ENCODE peak calls at places on chromosomes 2 and 18, in seven cellular contexts. B, Z, H, C, U, X and M are unnamed samples.

GRCh38 chr2:47479863-47480262 is 76.9 kb downstream of the MSH2 start:
- DNase-seq in B (no peak), Z (no peak), H (no peak), C (no peak), U (no peak), X (no peak), M (no peak)

GRCh38 chr18:73613706-73614340 is 533.8 kb downstream of the FBXO15 start:
- DNase-seq in B (no peak), Z (no peak), H (no peak), C (peak), U (no peak), X (no peak), M (no peak)

GRCh38 chr2:101718993-101719571 is 21.6 kb downstream of the MAP4K4 start:
- DNase-seq in B (peak), Z (no peak), H (no peak), C (no peak), U (no peak), X (no peak), M (no peak)

GRCh38 chr2:101330253-101330921 is 21.9 kb upstream of the RNF149 start:
- DNase-seq in B (peak), Z (no peak), H (no peak), C (no peak), U (peak), X (no peak), M (no peak)

GRCh38 chr2:141824790-141825189 is 306.0 kb downstream of the LRP1B start:
- DNase-seq in B (no peak), Z (no peak), H (no peak), C (no peak), U (no peak), X (no peak), M (no peak)

GRCh38 chr2:234559609-234560008 is 62.7 kb upstream of the ARL4C start:
- DNase-seq in B (no peak), Z (no peak), H (no peak), C (no peak), U (no peak), X (no peak), M (no peak)

GRCh38 chr2:225340923-225341322 is 58.6 kb upstream of the NYAP2 start:
- DNase-seq in B (no peak), Z (no peak), H (no peak), C (no peak), U (no peak), X (no peak), M (no peak)

GRCh38 chr2:17873021-17873420 is 5.4 kb upstream of the KCNS3 start:
- DNase-seq in B (no peak), Z (no peak), H (no peak), C (no peak), U (no peak), X (no peak), M (no peak)

GRCh38 chr18:57940166-57940565 is 103.9 kb upstream of the NEDD4L start:
- DNase-seq in B (no peak), Z (no peak), H (no peak), C (no peak), U (no peak), X (no peak), M (no peak)

GRCh38 chr2:232634319-232635150 is 1.1 kb downstream of the EFHD1 start:
- DNase-seq in B (no peak), Z (no peak), H (no peak), C (peak), U (no peak), X (no peak), M (no peak)

GRCh38 chr2:189854956-189855355 is 70.7 kb downstream of the PMS1 start:
- DNase-seq in B (no peak), Z (no peak), H (no peak), C (peak), U (no peak), X (no peak), M (no peak)

GRCh38 chr2:84546551-84546950 is 30.3 kb downstream of the DNAH6 start:
- DNase-seq in B (no peak), Z (no peak), H (no peak), C (no peak), U (no peak), X (no peak), M (no peak)

GRCh38 chr2:233422050-233422639 is 67.9 kb downstream of the DGKD start:
- DNase-seq in B (peak), Z (no peak), H (peak), C (peak), U (no peak), X (peak), M (no peak)